ENCODE peak calls at places on chromosomes 7 and 10, in five cellular contexts. D is stimulated activated CD8-positive, alpha-beta memory T cell treated with anti-CD3 and anti-CD28 coated beads, Interleukin-4, amount 100 ng/mL, for 1 hour; H is activated CD8-positive, alpha-beta T cell treated with anti-CD3 and anti-CD28 coated beads for 36 hours; T is small intestine; R is IMR-90. N is an unnamed sample.

GRCh38 chr7:159127691-159128642 is 16.7 kb downstream of the VIPR2 start:
- DNase-seq in H (no peak), T (no peak), R (no peak), D (no peak), N (no peak)

GRCh38 chr10:102504179-102504975 is 605 bp downstream of the SUFU start:
- DNase-seq in H (peak), D (no peak), R (peak), T (peak), N (peak)

GRCh38 chr7:19114591-19114855 is 2.9 kb downstream of the TWIST1 start:
- DNase-seq in T (no peak), D (no peak), R (peak), H (no peak), N (peak)

GRCh38 chr10:77909755-77910375 is 16.7 kb downstream of the DLG5 start:
- DNase-seq in D (no peak), T (peak), R (peak), H (no peak), N (peak)

GRCh38 chr10:129415261-129416135 is 51.5 kb upstream of the MGMT start:
- DNase-seq in H (no peak), R (no peak), T (no peak), D (no peak), N (no peak)

GRCh38 chr7:41886257-41886905 is 183.5 kb upstream of the INHBA start:
- DNase-seq in H (peak), D (no peak), R (peak), T (no peak), N (peak)

GRCh38 chr7:120583835-120584586 is 273.9 kb downstream of the TSPAN12 start:
- DNase-seq in R (peak), H (no peak), D (no peak), T (no peak), N (peak)

GRCh38 chr7:71165708-71166107 is 33.8 kb downstream of the GALNT17 start:
- DNase-seq in H (no peak), D (no peak), R (no peak), T (no peak), N (no peak)

GRCh38 chr10:114375082-114375481 is 29.2 kb downstream of the AFAP1L2 start:
- DNase-seq in D (no peak), H (no peak), R (peak), T (no peak), N (no peak)

GRCh38 chr10:79087721-79088120 is 19.0 kb downstream of the ZMIZ1 start:
- DNase-seq in T (no peak), R (no peak), H (no peak), D (no peak), N (no peak)

GRCh38 chr10:61643316-61643751 is 19.4 kb upstream of the CABCOCO1 start:
- DNase-seq in R (peak), T (no peak), H (no peak), D (no peak), N (no peak)

GRCh38 chr10:45308707-45309106 is 6.7 kb downstream of the OR13A1 start:
- DNase-seq in T (no peak), D (no peak), H (no peak), R (no peak), N (no peak)

GRCh38 chr10:60314306-60314940 is 75.3 kb downstream of the ANK3 start:
- DNase-seq in R (peak), D (no peak), T (no peak), H (no peak), N (peak)

GRCh38 chr7:94059747-94060146 is 55.6 kb upstream of the BET1 start:
- DNase-seq in D (no peak), H (no peak), T (no peak), R (peak), N (no peak)

GRCh38 chr7:14321947-14322346 is 332.5 kb upstream of the ETV1 start:
- DNase-seq in H (no peak), T (no peak), R (no peak), D (no peak), N (no peak)

GRCh38 chr7:30464231-30464660 is 14.3 kb downstream of the NOD1 start:
- DNase-seq in R (no peak), T (no peak), D (no peak), H (no peak), N (no peak)

GRCh38 chr7:134435161-134435920 is 23.6 kb downstream of the AKR1B1 start:
- DNase-seq in D (no peak), R (peak), H (no peak), T (no peak), N (no peak)

GRCh38 chr7:101125989-101126650 is 784 bp upstream of the SERPINE1 start:
- DNase-seq in T (no peak), D (no peak), R (peak), H (peak), N (peak)

GRCh38 chr10:33335800-33336605 is 1.5 kb upstream of the NRP1 start:
- DNase-seq in H (no peak), T (peak), R (peak), D (no peak), N (no peak)

N was measured in HT1080.